ENCODE peak calls at places on chromosomes 11 and 22, in five cellular contexts. One of them, this sample, is unnamed.
A peak's percentile ranks its signal among the peaks of the same experiment; 100 is the strongest.

GRCh38 chr11:62566247-62566646 is 7.4 kb downstream of the EEF1G start:
- DNase-seq in gastrocnemius medialis: no peak
- DNase-seq in uterus: no peak
- DNase-seq in sigmoid colon: no peak
- DNase-seq in tibial nerve: no peak
- DNase-seq in this sample: no peak

GRCh38 chr22:42160251-42160650 is 29.6 kb upstream of the CYP2D6 start:
- DNase-seq in tibial nerve: no peak
- DNase-seq in gastrocnemius medialis: no peak
- DNase-seq in uterus: no peak
- DNase-seq in sigmoid colon: no peak
- DNase-seq in this sample: no peak

GRCh38 chr11:102416974-102417373 is 35.6 kb downstream of the TMEM123 start:
- DNase-seq in tibial nerve: no peak
- DNase-seq in gastrocnemius medialis: no peak
- DNase-seq in uterus: no peak
- DNase-seq in sigmoid colon: no peak
- DNase-seq in this sample: no peak

GRCh38 chr11:45717526-45717925 is 52.1 kb upstream of the CHST1 start:
- DNase-seq in uterus: no peak
- DNase-seq in tibial nerve: no peak
- DNase-seq in sigmoid colon: no peak
- DNase-seq in gastrocnemius medialis: no peak
- DNase-seq in this sample: no peak

GRCh38 chr11:128453444-128454336 is 133.7 kb downstream of the ETS1 start:
- DNase-seq in uterus: peak; percentile 87
- DNase-seq in tibial nerve: peak; percentile 73
- DNase-seq in sigmoid colon: peak; percentile 91
- DNase-seq in gastrocnemius medialis: peak; percentile 27
- DNase-seq in this sample: no peak

GRCh38 chr11:126329644-126330200 is 25.8 kb upstream of the ST3GAL4 start:
- DNase-seq in gastrocnemius medialis: no peak
- DNase-seq in uterus: no peak
- DNase-seq in tibial nerve: no peak
- DNase-seq in sigmoid colon: no peak
- DNase-seq in this sample: no peak

GRCh38 chr11:116895053-116895757 is 57.8 kb upstream of the APOA1 start:
- DNase-seq in sigmoid colon: peak; percentile 70
- DNase-seq in uterus: no peak
- DNase-seq in gastrocnemius medialis: no peak
- DNase-seq in tibial nerve: peak; percentile 16
- DNase-seq in this sample: no peak

GRCh38 chr11:79437981-79438630 is 2.7 kb downstream of the TENM4 start:
- DNase-seq in sigmoid colon: peak; percentile 67
- DNase-seq in uterus: no peak
- DNase-seq in tibial nerve: peak; percentile 28
- DNase-seq in gastrocnemius medialis: no peak
- DNase-seq in this sample: no peak

GRCh38 chr11:117479372-117479771 is 151.7 kb downstream of the CEP164 start:
- DNase-seq in uterus: no peak
- DNase-seq in tibial nerve: no peak
- DNase-seq in sigmoid colon: no peak
- DNase-seq in gastrocnemius medialis: no peak
- DNase-seq in this sample: no peak

GRCh38 chr22:17258015-17258827 is 39.0 kb upstream of the ADA2 start:
- DNase-seq in uterus: peak; percentile 45
- DNase-seq in sigmoid colon: peak; percentile 83
- DNase-seq in gastrocnemius medialis: peak; percentile 86
- DNase-seq in tibial nerve: no peak
- DNase-seq in this sample: no peak

GRCh38 chr22:31951201-31952093 is 7.1 kb downstream of the YWHAH start:
- DNase-seq in sigmoid colon: no peak
- DNase-seq in gastrocnemius medialis: no peak
- DNase-seq in tibial nerve: no peak
- DNase-seq in uterus: no peak
- DNase-seq in this sample: no peak

GRCh38 chr11:64396079-64396591 is 37.2 kb downstream of the RPS6KA4 start:
- DNase-seq in gastrocnemius medialis: no peak
- DNase-seq in sigmoid colon: no peak
- DNase-seq in uterus: no peak
- DNase-seq in tibial nerve: no peak
- DNase-seq in this sample: no peak

GRCh38 chr11:112797653-112798293 is 163.4 kb upstream of the NCAM1 start:
- DNase-seq in tibial nerve: no peak
- DNase-seq in sigmoid colon: no peak
- DNase-seq in gastrocnemius medialis: no peak
- DNase-seq in uterus: no peak
- DNase-seq in this sample: no peak

GRCh38 chr11:26247340-26247739 is 84.6 kb upstream of the ANO3 start:
- DNase-seq in uterus: no peak
- DNase-seq in tibial nerve: no peak
- DNase-seq in gastrocnemius medialis: no peak
- DNase-seq in sigmoid colon: no peak
- DNase-seq in this sample: no peak

GRCh38 chr11:19404787-19405186 is 164.0 kb upstream of the E2F8 start:
- DNase-seq in uterus: no peak
- DNase-seq in tibial nerve: no peak
- DNase-seq in sigmoid colon: no peak
- DNase-seq in gastrocnemius medialis: no peak
- DNase-seq in this sample: no peak
- TF ChIP-seq POLR2A in uterus: no peak
- TF ChIP-seq POLR2A in tibial nerve: no peak
- TF ChIP-seq POLR2A in sigmoid colon: no peak
- TF ChIP-seq POLR2A in gastrocnemius medialis: no peak
- TF ChIP-seq POLR2A in this sample: no peak

DNA sequence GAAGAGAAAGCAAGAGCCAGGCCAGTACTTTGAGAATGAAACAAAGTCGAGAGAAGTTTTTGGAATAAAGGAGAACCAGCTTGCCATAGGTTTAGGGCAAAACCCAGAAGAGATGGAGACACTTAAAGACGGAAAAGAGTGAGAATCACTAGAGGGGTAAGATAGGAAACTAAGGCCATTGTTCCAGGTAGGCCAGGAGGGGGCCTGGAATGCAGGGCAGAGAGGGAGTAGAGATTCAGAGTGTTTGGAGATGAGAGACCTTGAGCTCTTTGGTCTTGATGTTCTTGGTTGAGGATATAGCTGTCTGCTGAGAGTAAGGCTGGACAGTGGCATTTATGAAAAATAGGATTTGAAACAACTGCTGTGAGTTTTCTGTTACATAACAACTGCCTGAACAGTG is 263.3 kb upstream of the POU2AF2 start:
- DNase-seq in sigmoid colon: no peak
- DNase-seq in tibial nerve: no peak
- DNase-seq in uterus: no peak
- DNase-seq in gastrocnemius medialis: no peak
- DNase-seq in this sample: no peak
- H3K27me3 ChIP-seq in sigmoid colon: no peaks in the 10 kb centered on the region
- H3K27me3 ChIP-seq in tibial nerve: no peaks in the 10 kb centered on the region
- H3K27me3 ChIP-seq in uterus: no peaks in the 10 kb centered on the region
- H3K27me3 ChIP-seq in gastrocnemius medialis: no peaks in the 10 kb centered on the region
- H3K27me3 ChIP-seq in this sample: no peaks in the 10 kb centered on the region

GRCh38 chr22:19857382-19857781 is 2.7 kb upstream of the GNB1L start:
- DNase-seq in uterus: no peak
- DNase-seq in sigmoid colon: no peak
- DNase-seq in tibial nerve: no peak
- DNase-seq in gastrocnemius medialis: no peak
- DNase-seq in this sample: no peak

GRCh38 chr22:19853058-19853878 is 1.4 kb downstream of the GNB1L start:
- DNase-seq in uterus: no peak
- DNase-seq in sigmoid colon: peak; percentile 64
- DNase-seq in gastrocnemius medialis: no peak
- DNase-seq in tibial nerve: no peak
- DNase-seq in this sample: peak; percentile 86

GRCh38 chr22:19853879-19854777 is 546 bp downstream of the GNB1L start:
- DNase-seq in sigmoid colon: no peak
- DNase-seq in gastrocnemius medialis: no peak
- DNase-seq in uterus: no peak
- DNase-seq in tibial nerve: no peak
- DNase-seq in this sample: peak; percentile 93

GRCh38 chr22:19855504-19856409 is 1.1 kb upstream of the GNB1L start:
- DNase-seq in gastrocnemius medialis: no peak
- DNase-seq in sigmoid colon: peak; percentile 85
- DNase-seq in uterus: peak; percentile 63
- DNase-seq in tibial nerve: peak; percentile 56
- DNase-seq in this sample: peak; percentile 88

GRCh38 chr22:19854778-19855503 is at the start of the genes GNB1L and RTL10:
- DNase-seq in gastrocnemius medialis: peak; percentile 94
- DNase-seq in sigmoid colon: peak; percentile 98
- DNase-seq in tibial nerve: peak; percentile 90
- DNase-seq in uterus: peak; percentile 98
- DNase-seq in this sample: peak; percentile 97
- TF ChIP-seq CTCF in gastrocnemius medialis: no peak
- TF ChIP-seq CTCF in sigmoid colon: no peak
- TF ChIP-seq CTCF in tibial nerve: peak; percentile 3
- TF ChIP-seq CTCF in uterus: peak; percentile 48
- TF ChIP-seq CTCF in this sample: no peak

GRCh38 chr22:49960967-49961600 is 512 bp downstream of the PIM3 start:
- DNase-seq in uterus: peak; percentile 41
- DNase-seq in tibial nerve: no peak
- DNase-seq in sigmoid colon: peak; percentile 76
- DNase-seq in gastrocnemius medialis: peak; percentile 51
- DNase-seq in this sample: no peak

GRCh38 chr22:49963647-49964026 is 3.1 kb downstream of the PIM3 start:
- DNase-seq in uterus: no peak
- DNase-seq in gastrocnemius medialis: peak; percentile 2
- DNase-seq in sigmoid colon: peak; percentile 64
- DNase-seq in tibial nerve: no peak
- DNase-seq in this sample: no peak

GRCh38 chr22:49961601-49962011 is 1.0 kb downstream of the PIM3 start:
- DNase-seq in uterus: no peak
- DNase-seq in sigmoid colon: no peak
- DNase-seq in tibial nerve: no peak
- DNase-seq in gastrocnemius medialis: no peak
- DNase-seq in this sample: no peak

GRCh38 chr22:49962751-49963646 is 2.4 kb downstream of the PIM3 start:
- DNase-seq in sigmoid colon: peak; percentile 80
- DNase-seq in tibial nerve: no peak
- DNase-seq in uterus: peak; percentile 56
- DNase-seq in gastrocnemius medialis: peak; percentile 19
- DNase-seq in this sample: no peak

DNA sequence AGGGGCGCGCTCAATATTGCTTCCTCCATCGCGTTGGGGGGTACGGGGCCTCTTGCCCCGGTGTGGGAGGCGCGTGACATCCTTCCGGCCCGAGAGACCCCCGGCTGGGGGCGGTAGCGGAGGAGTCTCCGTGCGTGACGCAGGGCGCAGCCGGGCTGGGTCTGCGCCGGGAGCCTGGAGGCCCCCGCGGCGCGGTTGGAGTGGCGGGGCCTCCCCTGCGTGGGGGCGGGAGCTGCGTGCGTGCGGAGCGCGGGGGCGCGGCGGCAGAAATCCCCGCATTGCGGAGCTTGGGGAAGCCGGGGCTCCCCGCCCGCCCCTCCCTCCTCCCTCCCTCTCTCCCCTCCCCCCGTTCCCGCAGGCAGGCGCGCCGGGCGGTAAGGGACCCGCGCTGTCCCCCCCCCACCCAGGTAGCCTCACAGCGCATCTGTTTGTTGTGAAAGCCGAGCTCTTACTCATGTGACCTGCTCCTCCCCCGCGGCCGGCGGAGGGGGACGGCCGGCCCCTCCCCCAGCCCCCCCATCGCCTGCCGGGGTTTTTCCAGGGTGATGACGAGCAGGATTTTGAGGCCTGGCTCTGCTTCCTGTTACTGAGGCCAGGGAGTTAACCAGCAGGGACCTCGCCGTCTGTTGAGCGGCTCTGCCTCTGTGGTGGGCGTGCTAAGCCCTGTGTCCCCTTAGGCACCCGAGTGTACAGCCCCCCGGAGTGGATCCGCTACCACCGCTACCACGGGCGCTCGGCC is 1.6 kb downstream of the PIM3 start:
- DNase-seq in uterus: peak; percentile 96
- DNase-seq in gastrocnemius medialis: peak; percentile 95
- DNase-seq in sigmoid colon: peak; percentile 97
- DNase-seq in tibial nerve: peak; percentile 89
- DNase-seq in this sample: peak; percentile 97
- TF ChIP-seq POLR2A in uterus: peak; percentile 60
- TF ChIP-seq POLR2A in gastrocnemius medialis: peak; percentile 90
- TF ChIP-seq POLR2A in sigmoid colon: peak; percentile 41
- TF ChIP-seq POLR2A in tibial nerve: peak; percentile 41
- TF ChIP-seq POLR2A in this sample: peak; percentile 64

GRCh38 chr11:12640355-12640754 is 33.9 kb upstream of the TEAD1 start:
- DNase-seq in sigmoid colon: no peak
- DNase-seq in uterus: no peak
- DNase-seq in gastrocnemius medialis: no peak
- DNase-seq in tibial nerve: no peak
- DNase-seq in this sample: no peak
- H3K27me3 ChIP-seq in sigmoid colon: no peaks in the 10 kb centered on the region
- H3K27me3 ChIP-seq in uterus: no peaks in the 10 kb centered on the region
- H3K27me3 ChIP-seq in gastrocnemius medialis: no peaks in the 10 kb centered on the region
- H3K27me3 ChIP-seq in tibial nerve: no peaks in the 10 kb centered on the region
- H3K27me3 ChIP-seq in this sample: no peaks in the 10 kb centered on the region

GRCh38 chr11:92285776-92286175 is 61.2 kb downstream of the FAT3 start:
- DNase-seq in gastrocnemius medialis: no peak
- DNase-seq in tibial nerve: no peak
- DNase-seq in uterus: no peak
- DNase-seq in sigmoid colon: no peak
- DNase-seq in this sample: no peak

GRCh38 chr11:92286718-92287117 is 62.1 kb downstream of the FAT3 start:
- DNase-seq in tibial nerve: no peak
- DNase-seq in sigmoid colon: no peak
- DNase-seq in gastrocnemius medialis: no peak
- DNase-seq in uterus: no peak
- DNase-seq in this sample: no peak

GRCh38 chr11:92279056-92279455 is 54.4 kb downstream of the FAT3 start:
- DNase-seq in sigmoid colon: no peak
- DNase-seq in gastrocnemius medialis: no peak
- DNase-seq in tibial nerve: no peak
- DNase-seq in uterus: no peak
- DNase-seq in this sample: no peak

GRCh38 chr11:92284558-92284957 is 59.9 kb downstream of the FAT3 start:
- DNase-seq in uterus: no peak
- DNase-seq in sigmoid colon: no peak
- DNase-seq in tibial nerve: no peak
- DNase-seq in gastrocnemius medialis: no peak
- DNase-seq in this sample: no peak

DNA sequence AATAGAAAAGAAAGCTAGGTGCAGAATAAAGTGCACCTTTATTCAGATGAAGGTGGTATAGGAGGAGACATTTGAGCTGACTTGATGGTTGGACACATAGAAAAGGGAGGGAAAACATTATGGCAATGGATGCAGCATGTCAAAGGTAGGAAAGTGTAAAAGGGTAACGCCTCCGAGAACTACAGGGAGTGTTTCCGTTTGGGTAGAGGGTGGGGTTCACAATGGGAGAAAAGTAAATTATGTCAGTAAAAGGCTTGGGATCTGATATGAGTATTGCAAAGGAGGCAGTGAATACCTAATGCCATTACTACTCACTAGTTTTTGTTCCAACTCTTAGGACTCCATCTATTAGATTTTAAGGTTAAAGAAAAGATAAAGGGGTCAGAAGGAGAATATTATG is 59.5 kb downstream of the FAT3 start:
- DNase-seq in tibial nerve: no peak
- DNase-seq in uterus: no peak
- DNase-seq in gastrocnemius medialis: no peak
- DNase-seq in sigmoid colon: no peak
- DNase-seq in this sample: no peak
- TF ChIP-seq CTCF in tibial nerve: no peak
- TF ChIP-seq CTCF in uterus: no peak
- TF ChIP-seq CTCF in gastrocnemius medialis: no peak
- TF ChIP-seq CTCF in sigmoid colon: no peak
- TF ChIP-seq CTCF in this sample: no peak

GRCh38 chr11:6251990-6252473 is 7.6 kb upstream of the CCKBR start:
- DNase-seq in uterus: no peak
- DNase-seq in sigmoid colon: no peak
- DNase-seq in tibial nerve: no peak
- DNase-seq in gastrocnemius medialis: no peak
- DNase-seq in this sample: no peak
- TF ChIP-seq POLR2A in uterus: no peak
- TF ChIP-seq POLR2A in sigmoid colon: no peak
- TF ChIP-seq POLR2A in tibial nerve: no peak
- TF ChIP-seq POLR2A in gastrocnemius medialis: no peak
- TF ChIP-seq POLR2A in this sample: no peak

This sample was measured in vagina.